ENCODE peak calls at places on chromosomes 13 and 19, in nine cellular contexts. U is fibroblast of lung; X is SK-N-SH; A is small intestine; F is left lung; D is ovary; J is HCT116; B is breast epithelium; G is CD4-positive, CD25-positive, alpha-beta regulatory T cell. O is an unnamed sample. For H3K4me1, the result is how much of the 10 kb centered on the place peaks cover.

GRCh38 chr19:56253737-56254136 is 18.8 kb upstream of the EDDM13 start:
- DNase-seq in U (peak), X (peak), A (peak), F (no peak), D (no peak), J (peak), B (no peak), G (no peak), O (peak)

GRCh38 chr19:17001603-17002183 is 24.9 kb downstream of the CPAMD8 start:
- DNase-seq in U (no peak), X (no peak), A (peak), F (no peak), D (no peak), J (no peak), B (no peak), G (peak), O (no peak)

GRCh38 chr13:77084755-77085154 is 57.8 kb upstream of the FBXL3 start:
- DNase-seq in U (no peak), X (no peak), A (no peak), F (no peak), D (no peak), J (no peak), B (no peak), G (no peak), O (no peak)

GRCh38 chr19:35114656-35115537 is 726 bp upstream of the FXYD3 start:
- DNase-seq in U (peak), X (peak), A (peak), F (peak), D (peak), J (peak), B (peak), G (peak), O (peak)

GRCh38 chr19:6060600-6061391 is 49.5 kb downstream of the RFX2 start:
- DNase-seq in U (peak), X (peak), A (no peak), F (peak), D (no peak), J (no peak), B (peak), G (peak), O (peak)

GRCh38 chr19:19475845-19476828 is 39.2 kb downstream of the TSSK6 start:
- DNase-seq in U (no peak), X (no peak), A (no peak), F (peak), D (no peak), J (no peak), B (no peak), G (no peak), O (no peak)

GRCh38 chr19:17125052-17125727 is 49.6 kb downstream of the MYO9B start:
- DNase-seq in U (peak), X (no peak), A (peak), F (no peak), D (no peak), J (no peak), B (peak), G (no peak), O (no peak)

GRCh38 chr19:38152461-38153379 is 71.3 kb downstream of the DPF1 start:
- DNase-seq in U (peak), X (peak), A (no peak), F (no peak), D (no peak), J (no peak), B (no peak), G (no peak), O (no peak)

GRCh38 chr19:36140289-36141038 is 598 bp downstream of the CAPNS1 start:
- DNase-seq in U (peak), X (peak), A (peak), F (peak), D (peak), J (no peak), B (peak), G (peak), O (peak)

GRCh38 chr19:10419646-10420443 is 493 bp upstream of the PDE4A start:
- DNase-seq in U (peak), X (peak), A (no peak), F (no peak), D (no peak), J (peak), B (no peak), G (no peak), O (peak)

GRCh38 chr13:105207586-105208293 is 1327.7 kb downstream of the EFNB2 start:
- DNase-seq in U (peak), X (no peak), A (no peak), F (no peak), D (no peak), J (no peak), B (no peak), G (no peak), O (no peak)

GRCh38 chr13:50893211-50893852 is 16.3 kb upstream of the RNASEH2B start:
- DNase-seq in U (peak), X (peak), A (peak), F (no peak), D (no peak), J (no peak), B (no peak), G (no peak), O (no peak)

GRCh38 chr13:108495686-108496363 is 133.6 kb upstream of the MYO16 start:
- DNase-seq in U (peak), X (peak), A (no peak), F (peak), D (no peak), J (no peak), B (no peak), G (no peak), O (peak)

GRCh38 chr13:34006011-34006410 is 188.1 kb downstream of the RFC3 start:
- DNase-seq in U (no peak), X (no peak), A (no peak), F (no peak), D (no peak), J (no peak), B (no peak), G (no peak), O (no peak)

GRCh38 chr13:33057019-33057785 is 41.0 kb downstream of the KL start:
- DNase-seq in U (no peak), X (peak), A (peak), F (no peak), D (no peak), J (no peak), B (no peak), G (no peak), O (no peak)

GRCh38 chr13:93603043-93603442 is 376.4 kb downstream of the GPC6 start:
- DNase-seq in U (peak), X (no peak), A (no peak), F (no peak), D (no peak), J (no peak), B (no peak), G (no peak), O (no peak)

GRCh38 chr13:18998389-18998788 is 183.2 kb downstream of the TUBA3C start:
- DNase-seq in U (no peak), X (no peak), A (no peak), F (no peak), D (no peak), J (no peak), B (no peak), G (no peak), O (no peak)

GRCh38 chr19:13154911-13155471 is 4.8 kb downstream of the IER2 start:
- DNase-seq in U (peak), X (peak), A (peak), F (peak), D (peak), J (peak), B (peak), G (peak), O (peak)

GRCh38 chr13:106818971-106819370 is 251.0 kb upstream of the ARGLU1 start:
- DNase-seq in U (no peak), X (no peak), A (no peak), F (no peak), D (no peak), J (no peak), B (no peak), G (no peak), O (no peak)

GRCh38 chr19:19997656-19998268 is 41.5 kb downstream of the ZNF682 start:
- DNase-seq in U (no peak), X (peak), A (no peak), F (no peak), D (no peak), J (no peak), B (no peak), G (no peak), O (no peak)

GRCh38 chr13:80341098-80341701 is at the start of gene SPRY2:
- DNase-seq in U (peak), X (peak), A (peak), F (peak), D (peak), J (peak), B (peak), G (no peak), O (peak)

GRCh38 chr19:409006-409514 is at the start of gene C2CD4C:
- DNase-seq in U (no peak), X (peak), A (no peak), F (peak), D (no peak), J (no peak), B (no peak), G (no peak), O (peak)

GRCh38 chr19:7681336-7682174 is 922 bp downstream of the TRAPPC5 start:
- DNase-seq in U (peak), X (peak), A (peak), F (peak), D (peak), J (peak), B (peak), G (peak), O (peak)
- H3K4me3 ChIP-seq in U (peak), X (peak), A (peak), F (peak), D (peak), J (peak), B (peak), G (peak), O (peak)

GRCh38 chr19:49499030-49499670 is 2.9 kb downstream of the RPS11 start:
- DNase-seq in U (no peak), X (no peak), A (no peak), F (no peak), D (no peak), J (no peak), B (no peak), G (no peak), O (no peak)

GRCh38 chr19:49506575-49507105 is 5.8 kb upstream of the FCGRT start:
- DNase-seq in U (no peak), X (peak), A (peak), F (no peak), D (no peak), J (no peak), B (no peak), G (peak), O (peak)

GRCh38 chr19:49502866-49503581 is 6.8 kb downstream of the RPS11 start:
- DNase-seq in U (peak), X (peak), A (peak), F (no peak), D (peak), J (peak), B (no peak), G (peak), O (peak)

GRCh38 chr19:49507803-49508494 is 4.5 kb upstream of the FCGRT start:
- DNase-seq in U (no peak), X (no peak), A (no peak), F (no peak), D (no peak), J (no peak), B (no peak), G (no peak), O (no peak)

GRCh38 chr19:49503582-49503962 is 7.3 kb downstream of the RPS11 start:
- DNase-seq in U (no peak), X (no peak), A (no peak), F (no peak), D (no peak), J (no peak), B (no peak), G (no peak), O (no peak)
- H3K4me1 ChIP-seq in U (under half), X (under half), A (under half), F (under half), D (under half), J (under half), B (under half), G (half or more), O (under half)

DNA sequence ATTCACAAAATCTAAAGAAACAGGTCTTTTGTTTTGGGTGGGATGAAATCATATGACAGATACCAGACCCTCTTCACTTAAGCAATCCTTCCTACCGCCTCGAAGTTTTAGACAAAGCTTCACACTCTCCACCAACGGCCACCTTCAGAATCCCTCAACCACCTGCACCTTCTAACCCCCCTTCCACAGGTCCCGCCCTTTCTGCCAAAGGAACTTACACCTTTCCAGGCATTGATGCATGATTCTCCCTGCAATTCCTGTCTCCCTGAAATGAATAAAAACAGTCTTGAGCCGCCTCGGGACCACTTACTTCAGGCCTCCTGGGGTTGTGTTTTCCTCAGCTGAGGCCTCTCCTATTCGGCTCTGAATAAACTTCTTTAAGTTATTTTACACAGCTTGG is 869 bp downstream of the ZNF433 start:
- DNase-seq in U (no peak), X (peak), A (no peak), F (no peak), D (no peak), J (no peak), B (no peak), G (no peak), O (peak)
- H3K4me3 ChIP-seq in U (peak), X (peak), A (no peak), F (peak), D (peak), J (no peak), B (peak), G (no peak), O (peak)

GRCh38 chr13:40059540-40060232 is 404.2 kb downstream of the COG6 start:
- DNase-seq in U (peak), X (no peak), A (no peak), F (no peak), D (no peak), J (no peak), B (no peak), G (no peak), O (no peak)
- H3K4me1 ChIP-seq in U (under half), X (under half), A (under half), F (under half), D (under half), J (under half), B (under half), G (under half), O (under half)

GRCh38 chr13:43804461-43805070 is 17.8 kb upstream of the ENOX1 start:
- DNase-seq in U (peak), X (peak), A (peak), F (no peak), D (no peak), J (peak), B (no peak), G (no peak), O (peak)
- H3K4me3 ChIP-seq in U (no peak), X (peak), A (no peak), F (no peak), D (no peak), J (peak), B (no peak), G (no peak), O (no peak)

GRCh38 chr19:18156841-18157464 is 4.0 kb downstream of the PIK3R2 start:
- DNase-seq in U (peak), X (peak), A (peak), F (peak), D (peak), J (peak), B (peak), G (no peak), O (peak)
- H3K4me1 ChIP-seq in U (under half), X (half or more), A (under half), F (under half), D (under half), J (under half), B (under half), G (under half), O (under half)

GRCh38 chr19:39413903-39414608 is 1.6 kb downstream of the PLEKHG2 start:
- DNase-seq in U (no peak), X (peak), A (no peak), F (no peak), D (peak), J (no peak), B (no peak), G (no peak), O (peak)

GRCh38 chr19:39416152-39416551 is 3.7 kb downstream of the PLEKHG2 start:
- DNase-seq in U (no peak), X (no peak), A (no peak), F (no peak), D (no peak), J (no peak), B (no peak), G (no peak), O (no peak)

GRCh38 chr19:39413269-39413902 is 917 bp downstream of the PLEKHG2 start:
- DNase-seq in U (peak), X (peak), A (no peak), F (peak), D (peak), J (no peak), B (peak), G (peak), O (peak)

GRCh38 chr19:39416626-39417120 is 4.2 kb downstream of the PLEKHG2 start:
- DNase-seq in U (no peak), X (no peak), A (no peak), F (no peak), D (no peak), J (no peak), B (no peak), G (no peak), O (no peak)

DNA sequence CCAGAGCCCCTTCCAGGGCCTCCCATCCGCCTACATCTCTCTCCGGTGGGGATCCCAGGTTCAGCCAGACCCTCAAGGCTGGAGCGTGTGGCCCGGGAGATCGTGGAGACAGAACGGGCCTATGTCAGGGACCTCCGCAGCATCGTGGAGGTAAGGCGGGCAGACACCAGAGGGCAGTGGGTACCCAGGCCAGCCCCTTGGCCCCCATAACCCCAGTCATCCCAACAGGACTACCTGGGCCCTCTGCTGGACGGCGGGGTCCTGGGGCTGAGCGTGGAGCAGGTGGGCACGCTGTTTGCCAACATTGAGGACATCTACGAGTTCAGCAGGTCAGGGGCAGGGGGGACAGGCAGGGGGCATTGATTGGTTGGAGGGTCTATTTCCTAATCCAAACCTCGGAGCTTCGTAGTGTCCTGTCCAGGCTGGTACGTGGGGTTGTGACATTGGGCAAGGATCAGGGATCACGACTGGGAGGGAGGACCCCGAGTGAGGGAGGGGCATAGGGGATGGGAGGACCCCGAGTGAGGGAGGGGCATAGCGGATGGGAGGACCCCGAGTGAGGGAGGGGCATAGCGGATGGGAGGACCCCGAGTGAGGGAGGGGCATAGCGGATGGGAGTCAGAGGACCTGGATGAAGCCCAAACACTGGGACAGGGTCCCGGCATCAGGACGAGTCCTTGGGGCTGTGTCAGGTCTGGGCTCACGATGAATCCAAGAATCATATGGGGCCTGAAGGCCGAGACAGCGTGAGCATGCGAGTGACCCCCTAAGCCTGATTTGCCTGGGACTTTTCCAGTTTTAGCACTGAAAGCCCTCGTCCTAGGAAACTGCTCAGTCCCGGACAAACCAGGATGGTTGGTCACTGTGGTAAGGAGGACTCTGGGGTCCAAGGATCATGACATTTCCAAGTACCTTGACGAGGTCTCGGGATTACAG is 2.9 kb downstream of the PLEKHG2 start:
- DNase-seq in U (no peak), X (no peak), A (no peak), F (no peak), D (no peak), J (no peak), B (no peak), G (no peak), O (no peak)
- H3K4me3 ChIP-seq in U (peak), X (peak), A (no peak), F (peak), D (no peak), J (no peak), B (no peak), G (no peak), O (no peak)